ENCODE peak calls at places on chromosomes 16 and 17, in nine cellular contexts. U, G, P, M, I, K, N, O and B are unnamed samples.

GRCh38 chr16:84484579-84485254 is 19.7 kb downstream of the MEAK7 start:
- DNase-seq in P (peak), N (peak), I (no peak), G (peak), O (peak), K (peak), U (no peak), M (peak), B (peak)

GRCh38 chr17:63395075-63395815 is 50.9 kb downstream of the CYB561 start:
- DNase-seq in K (peak), M (no peak), N (no peak), I (no peak), G (no peak), P (no peak), U (no peak), O (peak), B (no peak)

GRCh38 chr17:83173997-83174858 is 94.8 kb downstream of the METRNL start:
- DNase-seq in N (no peak), G (no peak), I (no peak), M (no peak), U (peak), O (no peak), K (no peak), P (no peak), B (peak)

GRCh38 chr16:65117701-65118448 is 4.0 kb downstream of the CDH11 start:
- DNase-seq in M (peak), U (peak), K (peak), O (peak), P (peak), G (peak), I (no peak), N (peak), B (peak)

GRCh38 chr17:38761612-38762011 is 9.1 kb downstream of the PSMB3 start:
- DNase-seq in K (peak), P (no peak), U (no peak), M (peak), I (peak), O (peak), N (no peak), G (peak), B (no peak)

GRCh38 chr17:62085511-62086408 is 20.7 kb upstream of the MED13 start:
- DNase-seq in U (no peak), P (no peak), M (no peak), K (no peak), O (peak), G (no peak), I (no peak), N (no peak), B (no peak)

GRCh38 chr17:75242461-75243042 is 18.9 kb downstream of the GGA3 start:
- DNase-seq in M (no peak), N (no peak), I (peak), U (no peak), G (no peak), K (no peak), P (no peak), O (no peak), B (no peak)

GRCh38 chr17:1153795-1154546 is 25.8 kb downstream of the ABR start:
- DNase-seq in U (no peak), P (no peak), N (peak), I (no peak), G (peak), K (peak), O (peak), M (no peak), B (no peak)